ENCODE peak calls at places on chromosomes 4 and X, in seven cellular contexts. One of them, this sample, is unnamed.
A peak's percentile ranks its signal among the peaks of the same experiment; 100 is the strongest.

GRCh38 chr4:134126161-134126560 is 75.4 kb downstream of the PABPC4L start:
- DNase-seq in cardiac fibroblast: no peak
- DNase-seq in fibroblast of lung: no peak
- DNase-seq in SK-N-SH: no peak
- DNase-seq in mammary epithelial cell: no peak
- DNase-seq in pancreas: no peak
- DNase-seq in OCI-LY7: no peak
- DNase-seq in this sample: no peak

GRCh38 chr4:95507147-95507546 is 41.6 kb downstream of the UNC5C start:
- DNase-seq in cardiac fibroblast: peak; percentile 27
- DNase-seq in fibroblast of lung: peak; percentile 26
- DNase-seq in SK-N-SH: no peak
- DNase-seq in mammary epithelial cell: no peak
- DNase-seq in pancreas: no peak
- DNase-seq in OCI-LY7: no peak
- DNase-seq in this sample: no peak

GRCh38 chr4:688695-689497 is at the start of gene SLC49A3:
- DNase-seq in cardiac fibroblast: no peak
- DNase-seq in fibroblast of lung: no peak
- DNase-seq in SK-N-SH: no peak
- DNase-seq in mammary epithelial cell: no peak
- DNase-seq in pancreas: peak; percentile 38
- DNase-seq in OCI-LY7: no peak
- DNase-seq in this sample: no peak

GRCh38 chr4:71941001-71941400 is 90.8 kb upstream of the NPFFR2 start:
- DNase-seq in cardiac fibroblast: peak; percentile 43
- DNase-seq in fibroblast of lung: no peak
- DNase-seq in SK-N-SH: peak; percentile 17
- DNase-seq in mammary epithelial cell: peak; percentile 8
- DNase-seq in pancreas: no peak
- DNase-seq in OCI-LY7: peak; percentile 13
- DNase-seq in this sample: peak; percentile 39

GRCh38 chr4:72557021-72557420 is 12.0 kb downstream of the ADAMTS3 start:
- DNase-seq in cardiac fibroblast: no peak
- DNase-seq in fibroblast of lung: peak; percentile 48
- DNase-seq in SK-N-SH: no peak
- DNase-seq in mammary epithelial cell: no peak
- DNase-seq in pancreas: no peak
- DNase-seq in OCI-LY7: no peak
- DNase-seq in this sample: no peak

GRCh38 chr4:155403886-155404285 is 27.1 kb upstream of the MAP9 start:
- DNase-seq in cardiac fibroblast: peak; percentile 70
- DNase-seq in fibroblast of lung: peak; percentile 81
- DNase-seq in SK-N-SH: peak; percentile 53
- DNase-seq in mammary epithelial cell: peak; percentile 23
- DNase-seq in pancreas: no peak
- DNase-seq in OCI-LY7: no peak
- DNase-seq in this sample: peak; percentile 12

GRCh38 chr4:122765702-122766352 is 33.3 kb downstream of the BBS12 start:
- DNase-seq in cardiac fibroblast: peak; percentile 98
- DNase-seq in fibroblast of lung: peak; percentile 88
- DNase-seq in SK-N-SH: no peak
- DNase-seq in mammary epithelial cell: peak; percentile 76
- DNase-seq in pancreas: no peak
- DNase-seq in OCI-LY7: no peak
- DNase-seq in this sample: no peak

GRCh38 chr4:38717604-38718003 is 53.6 kb downstream of the KLF3 start:
- DNase-seq in cardiac fibroblast: peak; percentile 49
- DNase-seq in fibroblast of lung: peak; percentile 14
- DNase-seq in SK-N-SH: no peak
- DNase-seq in mammary epithelial cell: peak; percentile 66
- DNase-seq in pancreas: no peak
- DNase-seq in OCI-LY7: no peak
- DNase-seq in this sample: no peak

GRCh38 chr4:80017125-80017854 is 55.7 kb downstream of the ANTXR2 start:
- DNase-seq in cardiac fibroblast: peak; percentile 93
- DNase-seq in fibroblast of lung: peak; percentile 82
- DNase-seq in SK-N-SH: no peak
- DNase-seq in mammary epithelial cell: peak; percentile 89
- DNase-seq in pancreas: no peak
- DNase-seq in OCI-LY7: no peak
- DNase-seq in this sample: peak; percentile 13

GRCh38 chrX:154750301-154751120 is at the start of gene GAB3:
- DNase-seq in cardiac fibroblast: peak; percentile 48
- DNase-seq in fibroblast of lung: peak; percentile 30
- DNase-seq in SK-N-SH: peak; percentile 65
- DNase-seq in mammary epithelial cell: no peak
- DNase-seq in pancreas: peak; percentile 40
- DNase-seq in OCI-LY7: no peak
- DNase-seq in this sample: peak; percentile 63

GRCh38 chrX:42087960-42088359 is 164.6 kb upstream of the CASK start:
- DNase-seq in cardiac fibroblast: no peak
- DNase-seq in fibroblast of lung: no peak
- DNase-seq in SK-N-SH: no peak
- DNase-seq in mammary epithelial cell: no peak
- DNase-seq in pancreas: no peak
- DNase-seq in OCI-LY7: no peak
- DNase-seq in this sample: no peak
- TF ChIP-seq CTCF in cardiac fibroblast: no peak
- TF ChIP-seq CTCF in fibroblast of lung: no peak
- TF ChIP-seq CTCF in SK-N-SH: peak; percentile 11
- TF ChIP-seq CTCF in mammary epithelial cell: no peak
- TF ChIP-seq CTCF in pancreas: no peak
- TF ChIP-seq CTCF in OCI-LY7: no peak
- TF ChIP-seq CTCF in this sample: no peak

GRCh38 chr4:10403633-10404445 is 53.4 kb downstream of the ZNF518B start:
- DNase-seq in cardiac fibroblast: peak; percentile 69
- DNase-seq in fibroblast of lung: peak; percentile 48
- DNase-seq in SK-N-SH: peak; percentile 16
- DNase-seq in mammary epithelial cell: peak; percentile 45
- DNase-seq in pancreas: no peak
- DNase-seq in OCI-LY7: peak; percentile 9
- DNase-seq in this sample: peak; percentile 20
- TF ChIP-seq CTCF in cardiac fibroblast: peak; percentile 51
- TF ChIP-seq CTCF in fibroblast of lung: peak; percentile 42
- TF ChIP-seq CTCF in SK-N-SH: peak; percentile 60
- TF ChIP-seq CTCF in mammary epithelial cell: peak; percentile 52
- TF ChIP-seq CTCF in pancreas: no peak
- TF ChIP-seq CTCF in OCI-LY7: peak; percentile 68
- TF ChIP-seq CTCF in this sample: no peak

GRCh38 chrX:112913807-112914206 is 73.2 kb upstream of the AMOT start:
- DNase-seq in cardiac fibroblast: no peak
- DNase-seq in fibroblast of lung: no peak
- DNase-seq in SK-N-SH: no peak
- DNase-seq in mammary epithelial cell: no peak
- DNase-seq in pancreas: no peak
- DNase-seq in OCI-LY7: no peak
- DNase-seq in this sample: no peak
- TF ChIP-seq CTCF in cardiac fibroblast: no peak
- TF ChIP-seq CTCF in fibroblast of lung: no peak
- TF ChIP-seq CTCF in SK-N-SH: peak; percentile 39
- TF ChIP-seq CTCF in mammary epithelial cell: no peak
- TF ChIP-seq CTCF in pancreas: no peak
- TF ChIP-seq CTCF in OCI-LY7: no peak
- TF ChIP-seq CTCF in this sample: no peak

GRCh38 chr4:120843840-120844527 is 78.5 kb downstream of the PRDM5 start:
- DNase-seq in cardiac fibroblast: no peak
- DNase-seq in fibroblast of lung: no peak
- DNase-seq in SK-N-SH: peak; percentile 42
- DNase-seq in mammary epithelial cell: no peak
- DNase-seq in pancreas: peak; percentile 16
- DNase-seq in OCI-LY7: peak; percentile 32
- DNase-seq in this sample: peak; percentile 14
- TF ChIP-seq CTCF in cardiac fibroblast: peak; percentile 12
- TF ChIP-seq CTCF in fibroblast of lung: peak; percentile 23
- TF ChIP-seq CTCF in SK-N-SH: peak; percentile 41
- TF ChIP-seq CTCF in mammary epithelial cell: peak; percentile 20
- TF ChIP-seq CTCF in pancreas: no peak
- TF ChIP-seq CTCF in OCI-LY7: peak; percentile 70
- TF ChIP-seq CTCF in this sample: peak; percentile 9

GRCh38 chrX:119693996-119694451 is 1.1 kb upstream of the SEPTIN6 start:
- DNase-seq in cardiac fibroblast: no peak
- DNase-seq in fibroblast of lung: no peak
- DNase-seq in SK-N-SH: peak; percentile 26
- DNase-seq in mammary epithelial cell: no peak
- DNase-seq in pancreas: peak; percentile 22
- DNase-seq in OCI-LY7: no peak
- DNase-seq in this sample: no peak

GRCh38 chrX:119693032-119693995 is at the start of gene SEPTIN6:
- DNase-seq in cardiac fibroblast: peak; percentile 75
- DNase-seq in fibroblast of lung: peak; percentile 58
- DNase-seq in SK-N-SH: peak; percentile 88
- DNase-seq in mammary epithelial cell: peak; percentile 65
- DNase-seq in pancreas: peak; percentile 48
- DNase-seq in OCI-LY7: peak; percentile 90
- DNase-seq in this sample: peak; percentile 94

GRCh38 chrX:119694601-119695534 is 1.9 kb upstream of the SEPTIN6 start:
- DNase-seq in cardiac fibroblast: no peak
- DNase-seq in fibroblast of lung: no peak
- DNase-seq in SK-N-SH: peak; percentile 17
- DNase-seq in mammary epithelial cell: no peak
- DNase-seq in pancreas: no peak
- DNase-seq in OCI-LY7: peak; percentile 57
- DNase-seq in this sample: no peak

GRCh38 chrX:119690921-119691716 is 1.8 kb downstream of the SEPTIN6 start:
- DNase-seq in cardiac fibroblast: peak; percentile 69
- DNase-seq in fibroblast of lung: peak; percentile 42
- DNase-seq in SK-N-SH: peak; percentile 34
- DNase-seq in mammary epithelial cell: peak; percentile 8
- DNase-seq in pancreas: no peak
- DNase-seq in OCI-LY7: no peak
- DNase-seq in this sample: peak; percentile 60

DNA sequence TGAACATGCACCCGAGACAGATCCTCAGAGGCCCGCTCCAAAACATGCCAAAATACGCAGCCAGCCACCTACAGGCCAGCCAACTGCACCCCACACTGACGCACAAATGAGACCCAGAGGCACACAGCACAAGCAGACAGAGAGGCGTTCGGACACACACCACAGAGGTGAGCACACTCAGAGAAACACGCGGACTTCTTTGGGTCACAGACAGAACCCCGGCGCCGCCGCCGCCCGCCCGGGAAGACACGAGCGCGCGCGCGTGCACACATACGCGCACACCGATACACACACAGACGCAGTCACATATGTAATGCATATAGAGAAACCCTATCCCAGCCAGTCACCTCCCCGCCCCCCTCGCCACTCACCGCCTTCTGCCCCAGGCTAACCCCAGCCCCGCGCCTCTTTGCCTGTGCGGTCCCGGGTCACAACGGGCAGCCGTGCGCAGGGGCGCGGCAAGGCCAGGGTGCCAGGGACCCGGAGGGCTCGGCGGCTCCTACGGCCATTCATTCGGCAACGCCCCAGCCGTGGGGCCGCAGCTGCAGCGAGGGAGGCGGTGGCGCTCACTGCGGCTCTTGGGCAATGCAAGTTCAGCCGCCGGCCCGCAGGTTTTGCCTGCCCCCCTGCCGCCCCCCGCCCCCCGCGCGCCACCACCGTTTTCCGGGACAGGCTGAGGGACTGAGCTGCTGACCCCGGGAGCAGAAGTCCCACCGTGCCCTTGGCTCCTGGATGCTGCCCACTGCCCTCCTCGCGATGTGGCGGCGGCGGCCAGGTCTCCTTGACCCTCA is 532 bp downstream of the SEPTIN6 start:
- DNase-seq in cardiac fibroblast: peak; percentile 53
- DNase-seq in fibroblast of lung: peak; percentile 74
- DNase-seq in SK-N-SH: peak; percentile 68
- DNase-seq in mammary epithelial cell: peak; percentile 33
- DNase-seq in pancreas: peak; percentile 28
- DNase-seq in OCI-LY7: peak; percentile 67
- DNase-seq in this sample: peak; percentile 64
- TF ChIP-seq CTCF in cardiac fibroblast: peak; percentile 24
- TF ChIP-seq CTCF in fibroblast of lung: peak; percentile 11
- TF ChIP-seq CTCF in SK-N-SH: no peak
- TF ChIP-seq CTCF in mammary epithelial cell: no peak
- TF ChIP-seq CTCF in pancreas: no peak
- TF ChIP-seq CTCF in OCI-LY7: peak; percentile 35
- TF ChIP-seq CTCF in this sample: no peak

GRCh38 chrX:129115104-129115503 is 408.2 kb downstream of the SMARCA1 start:
- DNase-seq in cardiac fibroblast: peak; percentile 1
- DNase-seq in fibroblast of lung: peak; percentile 0
- DNase-seq in SK-N-SH: peak; percentile 47
- DNase-seq in mammary epithelial cell: peak; percentile 0
- DNase-seq in pancreas: no peak
- DNase-seq in OCI-LY7: peak; percentile 56
- DNase-seq in this sample: peak; percentile 40
- TF ChIP-seq CTCF in cardiac fibroblast: no peak
- TF ChIP-seq CTCF in fibroblast of lung: no peak
- TF ChIP-seq CTCF in SK-N-SH: peak; percentile 61
- TF ChIP-seq CTCF in mammary epithelial cell: peak; percentile 11
- TF ChIP-seq CTCF in pancreas: no peak
- TF ChIP-seq CTCF in OCI-LY7: peak; percentile 75
- TF ChIP-seq CTCF in this sample: peak; percentile 31

GRCh38 chr4:121464854-121465253 is 84.0 kb upstream of the QRFPR start:
- DNase-seq in cardiac fibroblast: no peak
- DNase-seq in fibroblast of lung: no peak
- DNase-seq in SK-N-SH: no peak
- DNase-seq in mammary epithelial cell: peak; percentile 9
- DNase-seq in pancreas: no peak
- DNase-seq in OCI-LY7: no peak
- DNase-seq in this sample: no peak
- TF ChIP-seq CTCF in cardiac fibroblast: no peak
- TF ChIP-seq CTCF in fibroblast of lung: no peak
- TF ChIP-seq CTCF in SK-N-SH: no peak
- TF ChIP-seq CTCF in mammary epithelial cell: peak; percentile 18
- TF ChIP-seq CTCF in pancreas: no peak
- TF ChIP-seq CTCF in OCI-LY7: no peak
- TF ChIP-seq CTCF in this sample: no peak

GRCh38 chrX:25020391-25021131 is 4.8 kb upstream of the ARX start:
- DNase-seq in cardiac fibroblast: no peak
- DNase-seq in fibroblast of lung: no peak
- DNase-seq in SK-N-SH: peak; percentile 88
- DNase-seq in mammary epithelial cell: no peak
- DNase-seq in pancreas: no peak
- DNase-seq in OCI-LY7: peak; percentile 25
- DNase-seq in this sample: peak; percentile 23
- TF ChIP-seq CTCF in cardiac fibroblast: peak; percentile 34
- TF ChIP-seq CTCF in fibroblast of lung: peak; percentile 42
- TF ChIP-seq CTCF in SK-N-SH: peak; percentile 69
- TF ChIP-seq CTCF in mammary epithelial cell: peak; percentile 24
- TF ChIP-seq CTCF in pancreas: no peak
- TF ChIP-seq CTCF in OCI-LY7: peak; percentile 75
- TF ChIP-seq CTCF in this sample: peak; percentile 68

This sample was measured in GM12865.